ENCODE peak calls at places on chromosomes 16 and 17, in six cellular contexts. J is tibial nerve, S is K562, P is SK-N-SH, Z is GM12878, Y is ovary. T is an unnamed sample.

GRCh38 chr17:45293413-45294211 is 23.2 kb downstream of the MAP3K14 start:
- DNase-seq in P (no peak), Y (peak; percentile 79), S (peak; percentile 43), Z (no peak), J (peak; percentile 79), T (peak; percentile 78)

GRCh38 chr17:33234930-33235685 is 58.0 kb downstream of the ASIC2 start:
- DNase-seq in P (peak; percentile 24), J (peak; percentile 15), Z (no peak), S (peak; percentile 10), Y (peak; percentile 82), T (peak; percentile 38)

GRCh38 chr17:13329421-13329820 is 272.3 kb downstream of the HS3ST3A1 start:
- DNase-seq in P (no peak), J (no peak), S (no peak), Z (no peak), Y (no peak), T (no peak)

GRCh38 chr16:56420613-56421012 is 4.7 kb downstream of the AMFR start:
- DNase-seq in Z (no peak), P (no peak), Y (no peak), J (no peak), S (no peak), T (no peak)

GRCh38 chr17:4899341-4900230 is at the start of gene C17orf107:
- DNase-seq in J (peak; percentile 79), Y (peak; percentile 90), P (no peak), Z (no peak), S (no peak), T (peak; percentile 91)

GRCh38 chr17:31586946-31587345 is 195.5 kb downstream of the RAB11FIP4 start:
- DNase-seq in Y (no peak), Z (no peak), S (no peak), J (no peak), P (no peak), T (no peak)

GRCh38 chr16:85947511-85948509 is 48.8 kb downstream of the IRF8 start:
- DNase-seq in Y (no peak), Z (peak; percentile 90), P (no peak), S (no peak), J (no peak), T (peak; percentile 43)

GRCh38 chr16:85123891-85124635 is 11.8 kb upstream of the CIBAR2 start:
- DNase-seq in Z (no peak), P (no peak), J (no peak), S (no peak), Y (no peak), T (no peak)

GRCh38 chr17:28949185-28950016 is 1.9 kb downstream of the PHF12 start:
- DNase-seq in J (peak; percentile 59), P (peak; percentile 63), Z (no peak), S (peak; percentile 37), Y (peak; percentile 70), T (peak; percentile 58)

GRCh38 chr17:2924211-2924610 is 128.0 kb downstream of the RAP1GAP2 start:
- DNase-seq in J (no peak), S (no peak), Z (no peak), P (peak; percentile 72), Y (no peak), T (no peak)

GRCh38 chr16:68704232-68704867 is 32.7 kb upstream of the CDH1 start:
- DNase-seq in Y (peak; percentile 68), J (peak; percentile 60), Z (no peak), P (peak; percentile 85), S (peak; percentile 75), T (peak; percentile 92)

GRCh38 chr16:84761448-84762368 is 58.1 kb upstream of the CRISPLD2 start:
- DNase-seq in Z (no peak), J (no peak), S (no peak), P (no peak), Y (no peak), T (no peak)

GRCh38 chr17:60573139-60573975 is 26.6 kb upstream of the PPM1D start:
- DNase-seq in S (no peak), Z (no peak), P (no peak), Y (no peak), J (no peak), T (no peak)

GRCh38 chr17:39246274-39246673 is 20.5 kb upstream of the STAC2 start:
- DNase-seq in Z (no peak), P (no peak), S (peak; percentile 30), Y (no peak), J (no peak), T (no peak)

GRCh38 chr16:27323781-27324561 is 10.2 kb downstream of the IL4R start:
- DNase-seq in Z (no peak), Y (no peak), J (no peak), S (no peak), P (no peak), T (no peak)

GRCh38 chr17:64331946-64332493 is 58.6 kb downstream of the PECAM1 start:
- DNase-seq in P (no peak), J (peak; percentile 44), Z (no peak), S (peak; percentile 88), Y (no peak), T (no peak)

GRCh38 chr17:61720016-61720795 is 129.2 kb upstream of the NACA2 start:
- DNase-seq in S (no peak), J (no peak), P (no peak), Z (no peak), Y (no peak), T (no peak)

GRCh38 chr17:77427471-77427991 is 286.8 kb downstream of the SEC14L1 start:
- DNase-seq in P (peak; percentile 52), Y (peak; percentile 86), J (no peak), S (no peak), Z (no peak), T (no peak)

GRCh38 chr17:41190328-41190727 is 641 bp downstream of the KRTAP9-1 start:
- DNase-seq in J (no peak), Z (no peak), Y (no peak), P (no peak), S (no peak), T (no peak)

GRCh38 chr17:14332331-14332730 is 31.4 kb downstream of the HS3ST3B1 start:
- DNase-seq in S (no peak), J (no peak), Z (no peak), Y (no peak), P (no peak), T (no peak)

GRCh38 chr16:67167588-67167987 is 2.8 kb upstream of the NOL3 start:
- DNase-seq in P (no peak), J (no peak), S (no peak), Y (no peak), Z (no peak), T (no peak)

GRCh38 chr17:1989135-1989534 is 36.0 kb downstream of the RTN4RL1 start:
- DNase-seq in Y (no peak), S (no peak), J (peak; percentile 18), Z (no peak), P (no peak), T (no peak)

GRCh38 chr17:2816688-2817087 is 20.4 kb downstream of the RAP1GAP2 start:
- DNase-seq in J (no peak), Z (no peak), Y (no peak), P (no peak), S (no peak), T (no peak)

GRCh38 chr17:14498812-14499211 is 197.9 kb downstream of the HS3ST3B1 start:
- DNase-seq in P (no peak), S (no peak), Y (no peak), J (no peak), Z (no peak), T (no peak)

GRCh38 chr16:50335198-50335958 is 33.4 kb downstream of the BRD7 start:
- DNase-seq in Z (no peak), S (peak; percentile 48), Y (no peak), J (no peak), P (no peak), T (no peak)

DNA sequence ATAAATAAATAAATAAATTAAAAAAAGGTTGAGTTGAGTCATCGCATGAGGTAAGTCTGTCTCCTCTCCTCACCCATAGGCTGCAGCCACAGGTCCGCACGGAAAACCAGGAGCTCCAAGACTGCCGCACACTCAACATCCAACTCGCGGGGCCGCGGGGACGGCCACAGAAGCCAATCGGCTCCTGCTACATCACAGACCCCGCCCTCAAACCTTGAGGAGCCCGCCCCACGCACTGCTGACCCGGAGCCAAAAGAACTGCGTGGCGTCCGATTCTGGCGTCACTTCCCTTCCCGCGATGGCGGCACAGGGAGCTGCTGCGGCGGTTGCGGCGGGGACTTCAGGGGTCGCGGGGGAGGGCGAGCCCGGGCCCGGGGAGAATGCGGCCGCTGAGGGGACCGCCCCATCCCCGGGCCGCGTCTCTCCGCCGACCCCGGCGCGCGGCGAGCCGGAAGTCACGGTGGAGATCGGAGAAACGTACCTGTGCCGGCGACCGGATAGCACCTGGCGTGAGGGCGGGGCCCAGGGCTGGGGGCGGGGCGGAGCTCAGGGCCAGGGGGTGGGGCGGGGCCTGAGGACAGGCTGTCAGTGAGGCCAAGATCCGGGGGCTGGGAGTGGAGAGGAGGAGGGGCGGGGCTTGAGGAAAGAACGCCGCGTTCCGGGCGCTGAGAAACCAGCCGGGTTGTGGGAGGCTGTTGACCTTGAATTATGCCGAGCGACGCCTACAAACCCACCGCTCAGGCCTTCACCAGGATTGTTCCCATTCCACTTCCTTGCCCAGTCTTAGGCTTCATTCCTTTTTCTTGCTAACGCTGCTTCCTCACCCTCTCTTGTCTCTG is at the start of gene KAT8:
- DNase-seq in P (peak; percentile 98), Y (peak; percentile 99), J (peak; percentile 97), Z (peak; percentile 72), S (peak; percentile 99), T (peak; percentile 99)
- TF ChIP-seq EP300 in P (no peak), Y (peak; percentile 32), J (peak; percentile 69), Z (no peak), S (peak; percentile 50), T (peak; percentile 65)

DNA sequence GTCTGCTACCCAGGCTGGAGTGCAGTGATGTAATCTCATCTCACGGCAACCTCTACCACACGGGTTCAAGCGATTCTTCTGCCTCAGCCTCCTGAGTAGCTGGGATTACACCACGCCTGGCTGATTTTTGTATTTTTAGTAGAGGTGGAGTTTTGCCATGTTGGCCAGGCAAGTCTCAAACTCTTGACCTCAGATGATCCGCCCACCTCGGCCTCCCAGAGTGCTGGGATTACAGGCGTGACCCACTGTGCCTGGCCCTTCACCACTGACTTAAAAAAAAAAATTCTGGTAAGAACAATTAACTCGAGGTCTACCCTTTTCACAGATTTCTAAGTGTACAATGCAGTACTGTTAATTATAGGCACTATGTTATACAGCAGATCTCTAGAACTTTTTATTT is 279.4 kb downstream of the PARN start:
- DNase-seq in S (no peak), Z (no peak), J (no peak), P (no peak), Y (no peak), T (no peak)
- H3K27ac ChIP-seq in S (no peak overlapping the region), Z (no peak overlapping the region), J (no peak overlapping the region), P (no peak overlapping the region), Y (no peak overlapping the region), T (no peak overlapping the region)

GRCh38 chr16:14520753-14521152 is 109.3 kb downstream of the PARN start:
- DNase-seq in P (no peak), S (no peak), Z (no peak), Y (no peak), J (no peak), T (no peak)

GRCh38 chr16:14525021-14525420 is 105.0 kb downstream of the PARN start:
- DNase-seq in Z (no peak), J (no peak), S (no peak), Y (no peak), P (no peak), T (no peak)

GRCh38 chr16:14522617-14523135 is 107.4 kb downstream of the PARN start:
- DNase-seq in P (no peak), J (no peak), Y (no peak), S (no peak), Z (no peak), T (no peak)

GRCh38 chr16:14525596-14525995 is 104.5 kb downstream of the PARN start:
- DNase-seq in J (no peak), Z (no peak), P (no peak), Y (no peak), S (no peak), T (no peak)

GRCh38 chr16:14523632-14524031 is 106.4 kb downstream of the PARN start:
- DNase-seq in Y (no peak), Z (no peak), P (no peak), J (no peak), S (no peak), T (no peak)
- TF ChIP-seq EP300 in Y (no peak), Z (no peak), P (no peak), J (no peak), S (no peak), T (no peak)

GRCh38 chr17:80857721-80858171 is 133.9 kb upstream of the CHMP6 start:
- DNase-seq in S (no peak), Z (no peak), Y (no peak), J (no peak), P (no peak), T (no peak)
- H3K27ac ChIP-seq in S (no peak overlapping the region), Z (peak overlapping the region; percentile 96), Y (no peak overlapping the region), J (no peak overlapping the region), P (no peak overlapping the region), T (no peak overlapping the region)